ENCODE peak calls at places on chromosome 4, in five cellular contexts. One of them, this sample, is unnamed.

GRCh38 chr4:6385288-6385687 is 87.1 kb downstream of the PPP2R2C start:
- DNase-seq in tibial nerve: no peak
- DNase-seq in upper lobe of left lung: no peak
- DNase-seq in GM12891: no peak
- DNase-seq in A549: no peak
- DNase-seq in this sample: no peak

GRCh38 chr4:41443340-41444079 is 94.4 kb upstream of the LIMCH1 start:
- DNase-seq in tibial nerve: no peak
- DNase-seq in upper lobe of left lung: no peak
- DNase-seq in GM12891: no peak
- DNase-seq in A549: no peak
- DNase-seq in this sample: no peak

GRCh38 chr4:177001271-177002175 is 208.8 kb upstream of the VEGFC start:
- DNase-seq in tibial nerve: no peak
- DNase-seq in upper lobe of left lung: no peak
- DNase-seq in GM12891: no peak
- DNase-seq in A549: peak
- DNase-seq in this sample: no peak

GRCh38 chr4:109803924-109804571 is 2.2 kb upstream of the CFI start:
- DNase-seq in tibial nerve: no peak
- DNase-seq in upper lobe of left lung: peak
- DNase-seq in GM12891: peak
- DNase-seq in A549: peak
- DNase-seq in this sample: no peak

GRCh38 chr4:7808752-7809151 is 130.9 kb downstream of the AFAP1 start:
- DNase-seq in tibial nerve: no peak
- DNase-seq in upper lobe of left lung: no peak
- DNase-seq in GM12891: no peak
- DNase-seq in A549: peak
- DNase-seq in this sample: no peak

GRCh38 chr4:145299380-145300076 is 119.1 kb upstream of the OTUD4 start:
- DNase-seq in tibial nerve: no peak
- DNase-seq in upper lobe of left lung: no peak
- DNase-seq in GM12891: no peak
- DNase-seq in A549: no peak
- DNase-seq in this sample: no peak

GRCh38 chr4:86775061-86775460 is 74.1 kb downstream of the SLC10A6 start:
- DNase-seq in tibial nerve: no peak
- DNase-seq in upper lobe of left lung: no peak
- DNase-seq in GM12891: no peak
- DNase-seq in A549: no peak
- DNase-seq in this sample: no peak

GRCh38 chr4:7430965-7431695 is 3.6 kb downstream of the PSAPL1 start:
- DNase-seq in tibial nerve: no peak
- DNase-seq in upper lobe of left lung: no peak
- DNase-seq in GM12891: no peak
- DNase-seq in A549: no peak
- DNase-seq in this sample: no peak

GRCh38 chr4:121711263-121712000 is 14.7 kb upstream of the ANXA5 start:
- DNase-seq in tibial nerve: peak
- DNase-seq in upper lobe of left lung: peak
- DNase-seq in GM12891: no peak
- DNase-seq in A549: peak
- DNase-seq in this sample: peak

GRCh38 chr4:140049924-140050681 is 103.9 kb downstream of the MAML3 start:
- DNase-seq in tibial nerve: no peak
- DNase-seq in upper lobe of left lung: no peak
- DNase-seq in GM12891: no peak
- DNase-seq in A549: peak
- DNase-seq in this sample: no peak

GRCh38 chr4:181674315-181674714 is 568.9 kb upstream of the TENM3 start:
- DNase-seq in tibial nerve: no peak
- DNase-seq in upper lobe of left lung: no peak
- DNase-seq in GM12891: no peak
- DNase-seq in A549: no peak
- DNase-seq in this sample: no peak

GRCh38 chr4:133584714-133585113 is 435.6 kb downstream of the PCDH10 start:
- DNase-seq in tibial nerve: no peak
- DNase-seq in upper lobe of left lung: no peak
- DNase-seq in GM12891: no peak
- DNase-seq in A549: peak
- DNase-seq in this sample: no peak

GRCh38 chr4:138327334-138327733 is 85.2 kb upstream of the SLC7A11 start:
- DNase-seq in tibial nerve: no peak
- DNase-seq in upper lobe of left lung: no peak
- DNase-seq in GM12891: no peak
- DNase-seq in A549: no peak
- DNase-seq in this sample: no peak

GRCh38 chr4:24210332-24210902 is 320.6 kb upstream of the PPARGC1A start:
- DNase-seq in tibial nerve: peak
- DNase-seq in upper lobe of left lung: peak
- DNase-seq in GM12891: no peak
- DNase-seq in A549: peak
- DNase-seq in this sample: no peak

GRCh38 chr4:108861339-108861738 is 98.5 kb upstream of the ETNPPL start:
- DNase-seq in tibial nerve: no peak
- DNase-seq in upper lobe of left lung: no peak
- DNase-seq in GM12891: no peak
- DNase-seq in A549: no peak
- DNase-seq in this sample: no peak

GRCh38 chr4:139768913-139769312 is 103.3 kb downstream of the MGST2 start:
- DNase-seq in tibial nerve: no peak
- DNase-seq in upper lobe of left lung: no peak
- DNase-seq in GM12891: no peak
- DNase-seq in A549: peak
- DNase-seq in this sample: peak

GRCh38 chr4:36333303-36333877 is 52.0 kb downstream of the DTHD1 start:
- DNase-seq in tibial nerve: no peak
- DNase-seq in upper lobe of left lung: no peak
- DNase-seq in GM12891: no peak
- DNase-seq in A549: no peak
- DNase-seq in this sample: no peak

GRCh38 chr4:36392916-36393315 is 111.5 kb downstream of the DTHD1 start:
- DNase-seq in tibial nerve: no peak
- DNase-seq in upper lobe of left lung: no peak
- DNase-seq in GM12891: no peak
- DNase-seq in A549: no peak
- DNase-seq in this sample: no peak

GRCh38 chr4:98046665-98047064 is 96.6 kb downstream of the STPG2 start:
- DNase-seq in tibial nerve: no peak
- DNase-seq in upper lobe of left lung: no peak
- DNase-seq in GM12891: no peak
- DNase-seq in A549: no peak
- DNase-seq in this sample: no peak

GRCh38 chr4:25065451-25065850 is 34.7 kb upstream of the LGI2 start:
- DNase-seq in tibial nerve: no peak
- DNase-seq in upper lobe of left lung: no peak
- DNase-seq in GM12891: no peak
- DNase-seq in A549: no peak
- DNase-seq in this sample: no peak

GRCh38 chr4:168071304-168071703 is 21.0 kb upstream of the ANXA10 start:
- DNase-seq in tibial nerve: no peak
- DNase-seq in upper lobe of left lung: no peak
- DNase-seq in GM12891: no peak
- DNase-seq in A549: no peak
- DNase-seq in this sample: no peak

GRCh38 chr4:118997601-118998000 is 108.9 kb downstream of the SYNPO2 start:
- DNase-seq in tibial nerve: no peak
- DNase-seq in upper lobe of left lung: no peak
- DNase-seq in GM12891: no peak
- DNase-seq in A549: no peak
- DNase-seq in this sample: no peak

GRCh38 chr4:174156239-174156826 is 127.1 kb downstream of the FBXO8 start:
- DNase-seq in tibial nerve: no peak
- DNase-seq in upper lobe of left lung: no peak
- DNase-seq in GM12891: no peak
- DNase-seq in A549: peak
- DNase-seq in this sample: no peak

GRCh38 chr4:169059294-169060201 is 49.5 kb upstream of the CBR4 start:
- DNase-seq in tibial nerve: peak
- DNase-seq in upper lobe of left lung: no peak
- DNase-seq in GM12891: no peak
- DNase-seq in A549: no peak
- DNase-seq in this sample: no peak

GRCh38 chr4:2793920-2794706 is 1.2 kb downstream of the SH3BP2 start:
- DNase-seq in tibial nerve: no peak
- DNase-seq in upper lobe of left lung: peak
- DNase-seq in GM12891: no peak
- DNase-seq in A549: peak
- DNase-seq in this sample: no peak

GRCh38 chr4:186149872-186150271 is 41.5 kb upstream of the CYP4V2 start:
- DNase-seq in tibial nerve: peak
- DNase-seq in upper lobe of left lung: no peak
- DNase-seq in GM12891: no peak
- DNase-seq in A549: peak
- DNase-seq in this sample: peak

GRCh38 chr4:57501715-57502114 is 391.5 kb upstream of the IGFBP7 start:
- DNase-seq in tibial nerve: no peak
- DNase-seq in upper lobe of left lung: no peak
- DNase-seq in GM12891: no peak
- DNase-seq in A549: peak
- DNase-seq in this sample: peak

GRCh38 chr4:56386091-56386490 is 1.2 kb downstream of the AASDH start:
- DNase-seq in tibial nerve: no peak
- DNase-seq in upper lobe of left lung: no peak
- DNase-seq in GM12891: no peak
- DNase-seq in A549: no peak
- DNase-seq in this sample: no peak

GRCh38 chr4:56388311-56388710 is 1.0 kb upstream of the AASDH start:
- DNase-seq in tibial nerve: no peak
- DNase-seq in upper lobe of left lung: no peak
- DNase-seq in GM12891: no peak
- DNase-seq in A549: no peak
- DNase-seq in this sample: no peak

GRCh38 chr4:56387023-56388001 is at the start of gene AASDH:
- DNase-seq in tibial nerve: peak
- DNase-seq in upper lobe of left lung: peak
- DNase-seq in GM12891: peak
- DNase-seq in A549: peak
- DNase-seq in this sample: peak

GRCh38 chr4:56389558-56389957 is 2.3 kb upstream of the AASDH start:
- DNase-seq in tibial nerve: no peak
- DNase-seq in upper lobe of left lung: no peak
- DNase-seq in GM12891: no peak
- DNase-seq in A549: no peak
- DNase-seq in this sample: no peak

GRCh38 chr4:56391270-56391669 is 4.0 kb upstream of the AASDH start:
- DNase-seq in tibial nerve: no peak
- DNase-seq in upper lobe of left lung: no peak
- DNase-seq in GM12891: no peak
- DNase-seq in A549: no peak
- DNase-seq in this sample: no peak
- TF ChIP-seq POLR2A in tibial nerve: no peak
- TF ChIP-seq POLR2A in upper lobe of left lung: no peak
- TF ChIP-seq POLR2A in GM12891: no peak
- TF ChIP-seq POLR2A in A549: no peak
- TF ChIP-seq POLR2A in this sample: no peak

GRCh38 chr4:634599-634985 is 9.2 kb downstream of the PDE6B start:
- DNase-seq in tibial nerve: no peak
- DNase-seq in upper lobe of left lung: no peak
- DNase-seq in GM12891: no peak
- DNase-seq in A549: no peak
- DNase-seq in this sample: no peak

GRCh38 chr4:637536-637935 is 12.2 kb downstream of the PDE6B start:
- DNase-seq in tibial nerve: no peak
- DNase-seq in upper lobe of left lung: no peak
- DNase-seq in GM12891: no peak
- DNase-seq in A549: no peak
- DNase-seq in this sample: no peak

GRCh38 chr4:636628-636950 is 11.2 kb downstream of the PDE6B start:
- DNase-seq in tibial nerve: no peak
- DNase-seq in upper lobe of left lung: no peak
- DNase-seq in GM12891: no peak
- DNase-seq in A549: no peak
- DNase-seq in this sample: no peak

GRCh38 chr4:633976-634598 is 8.7 kb downstream of the PDE6B start:
- DNase-seq in tibial nerve: no peak
- DNase-seq in upper lobe of left lung: no peak
- DNase-seq in GM12891: no peak
- DNase-seq in A549: no peak
- DNase-seq in this sample: no peak

GRCh38 chr4:635851-636627 is 10.7 kb downstream of the PDE6B start:
- DNase-seq in tibial nerve: no peak
- DNase-seq in upper lobe of left lung: no peak
- DNase-seq in GM12891: no peak
- DNase-seq in A549: no peak
- DNase-seq in this sample: no peak
- TF ChIP-seq POLR2A in tibial nerve: no peak
- TF ChIP-seq POLR2A in upper lobe of left lung: no peak
- TF ChIP-seq POLR2A in GM12891: no peak
- TF ChIP-seq POLR2A in A549: no peak
- TF ChIP-seq POLR2A in this sample: no peak

GRCh38 chr4:107719927-107720722 is at the start of gene PAPSS1:
- DNase-seq in tibial nerve: peak
- DNase-seq in upper lobe of left lung: peak
- DNase-seq in GM12891: peak
- DNase-seq in A549: peak
- DNase-seq in this sample: peak
- TF ChIP-seq POLR2A in tibial nerve: peak
- TF ChIP-seq POLR2A in upper lobe of left lung: peak
- TF ChIP-seq POLR2A in GM12891: peak
- TF ChIP-seq POLR2A in A549: peak
- TF ChIP-seq POLR2A in this sample: peak

GRCh38 chr4:184404047-184404446 is 70.3 kb downstream of the IRF2 start:
- DNase-seq in tibial nerve: no peak
- DNase-seq in upper lobe of left lung: no peak
- DNase-seq in GM12891: no peak
- DNase-seq in A549: no peak
- DNase-seq in this sample: no peak
- TF ChIP-seq POLR2A in tibial nerve: no peak
- TF ChIP-seq POLR2A in upper lobe of left lung: no peak
- TF ChIP-seq POLR2A in GM12891: no peak
- TF ChIP-seq POLR2A in A549: no peak
- TF ChIP-seq POLR2A in this sample: no peak